ENCODE peak calls at places on chromosomes 3 and 15, in ten cellular contexts. D, Y, U, E, B, R, A, F, J and Q are unnamed samples.

GRCh38 chr15:76239786-76240185 is 71.5 kb downstream of the ETFA start:
- DNase-seq in D (no peak), J (no peak), A (no peak), R (no peak), B (no peak), U (no peak), F (no peak), Y (no peak), E (no peak), Q (no peak)

GRCh38 chr3:85835857-85836470 is 877.2 kb downstream of the CADM2 start:
- DNase-seq in Y (no peak), U (no peak), D (no peak), F (no peak), R (no peak), E (no peak), J (no peak), B (peak; percentile 12), A (no peak), Q (no peak)

GRCh38 chr3:149195221-149195620 is 26.4 kb downstream of the CP start:
- DNase-seq in E (no peak), A (no peak), B (no peak), J (no peak), F (no peak), D (no peak), Y (no peak), R (no peak), U (no peak), Q (no peak)

GRCh38 chr15:88012233-88012632 is 244.3 kb downstream of the NTRK3 start:
- DNase-seq in U (no peak), Y (no peak), F (no peak), D (no peak), J (no peak), B (no peak), E (no peak), A (no peak), R (no peak), Q (no peak)

GRCh38 chr3:159928071-159928491 is 60.6 kb upstream of the IL12A start:
- DNase-seq in F (no peak), Y (peak; percentile 81), R (peak; percentile 56), D (peak; percentile 11), J (no peak), A (no peak), U (no peak), B (no peak), E (no peak), Q (no peak)

GRCh38 chr3:3586843-3587626 is 212.2 kb upstream of the LRRN1 start:
- DNase-seq in D (no peak), Y (no peak), E (no peak), A (no peak), R (no peak), B (no peak), F (no peak), J (no peak), U (no peak), Q (no peak)

GRCh38 chr3:112111785-112112402 is 21.2 kb downstream of the GCSAM start:
- DNase-seq in R (peak; percentile 68), F (no peak), B (peak; percentile 66), A (peak; percentile 93), D (peak; percentile 82), E (peak; percentile 78), Y (no peak), J (peak; percentile 96), U (peak; percentile 56), Q (peak; percentile 23)

GRCh38 chr3:28575100-28575747 is 226.6 kb upstream of the AZI2 start:
- DNase-seq in A (no peak), F (no peak), U (no peak), Y (no peak), R (no peak), D (peak; percentile 4), E (no peak), J (no peak), B (peak; percentile 47), Q (no peak)

GRCh38 chr3:47057212-47057671 is 77.8 kb downstream of the NBEAL2 start:
- DNase-seq in A (peak; percentile 10), Y (no peak), E (no peak), U (no peak), B (no peak), F (no peak), J (no peak), D (no peak), R (peak; percentile 48), Q (no peak)

GRCh38 chr3:28053759-28054158 is 187.7 kb upstream of the CMC1 start:
- DNase-seq in Y (no peak), B (no peak), E (no peak), A (no peak), J (no peak), D (peak; percentile 88), R (peak; percentile 73), U (no peak), F (no peak), Q (no peak)

GRCh38 chr3:177525987-177526712 is 328.9 kb upstream of the TBL1XR1 start:
- DNase-seq in F (no peak), R (peak; percentile 88), B (no peak), Y (no peak), A (no peak), D (no peak), J (no peak), E (no peak), U (no peak), Q (no peak)

GRCh38 chr3:167125612-167126407 is 254.3 kb downstream of the ZBBX start:
- DNase-seq in E (no peak), D (no peak), U (no peak), B (no peak), F (no peak), A (no peak), R (no peak), Y (no peak), J (no peak), Q (no peak)

GRCh38 chr3:104564045-104564643 is 802.6 kb upstream of the ALCAM start:
- DNase-seq in D (peak; percentile 39), B (peak; percentile 68), J (peak; percentile 56), U (peak; percentile 51), A (peak; percentile 17), Y (no peak), R (peak; percentile 56), F (no peak), E (no peak), Q (no peak)

DNA sequence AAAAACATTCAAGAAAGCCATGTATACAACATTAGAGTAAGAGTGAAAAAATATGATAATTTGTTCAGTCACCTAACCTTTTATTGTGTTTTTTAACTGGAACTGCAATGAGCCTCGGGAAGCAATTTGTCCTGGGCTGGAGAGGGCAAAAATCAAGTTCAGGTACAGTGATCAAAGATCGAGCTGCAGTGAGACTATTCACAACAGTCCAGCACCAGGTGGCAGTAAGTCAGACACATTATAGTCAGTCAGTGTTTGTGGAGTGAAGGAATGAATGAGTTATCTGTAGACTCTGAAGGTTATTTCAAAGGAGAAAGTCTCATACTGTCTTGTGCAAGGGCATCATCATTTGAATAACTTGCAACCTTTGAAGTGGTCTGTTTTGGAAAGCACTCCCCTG is 116.6 kb downstream of the CHDH start:
- DNase-seq in U (no peak), A (peak; percentile 37), B (no peak), Y (no peak), J (peak; percentile 16), F (no peak), R (peak; percentile 4), D (peak; percentile 18), E (no peak), Q (no peak)
- TF ChIP-seq CTCF in U (peak; percentile 3), A (peak; percentile 15), B (no peak), Y (no peak), J (peak; percentile 48), F (no peak), R (peak; percentile 35), D (no peak), E (no peak), Q (no peak)

GRCh38 chr15:57861039-57861638 is 154.6 kb downstream of the POLR2M start:
- DNase-seq in Y (peak; percentile 55), U (peak; percentile 39), F (no peak), R (peak; percentile 66), E (peak; percentile 36), A (peak; percentile 75), D (peak; percentile 75), J (peak; percentile 52), B (peak; percentile 46), Q (no peak)
- TF ChIP-seq CTCF in Y (peak; percentile 83), U (peak; percentile 86), F (peak; percentile 70), R (peak; percentile 89), E (peak; percentile 75), A (peak; percentile 66), D (peak; percentile 69), J (peak; percentile 98), B (peak; percentile 88), Q (peak; percentile 96)

GRCh38 chr3:13300546-13301294 is 119.4 kb downstream of the NUP210 start:
- DNase-seq in E (no peak), F (no peak), B (no peak), A (no peak), J (no peak), Y (no peak), D (no peak), R (no peak), U (no peak), Q (no peak)
- TF ChIP-seq CTCF in E (no peak), F (no peak), B (no peak), A (no peak), J (no peak), Y (no peak), D (no peak), R (no peak), U (no peak), Q (no peak)

GRCh38 chr3:136952292-136952691 is 5.5 kb upstream of the IL20RB start:
- DNase-seq in Y (no peak), E (no peak), U (no peak), B (no peak), J (no peak), A (no peak), F (no peak), D (no peak), R (peak; percentile 54), Q (no peak)

GRCh38 chr3:136947477-136947876 is 10.3 kb upstream of the IL20RB start:
- DNase-seq in U (no peak), Y (no peak), D (no peak), B (no peak), R (no peak), J (no peak), E (no peak), A (no peak), F (no peak), Q (no peak)

GRCh38 chr3:136949146-136949545 is 8.6 kb upstream of the IL20RB start:
- DNase-seq in U (no peak), R (no peak), Y (no peak), B (no peak), D (no peak), F (no peak), A (no peak), E (no peak), J (peak; percentile 16), Q (no peak)

GRCh38 chr3:136950583-136950982 is 7.2 kb upstream of the IL20RB start:
- DNase-seq in B (no peak), U (no peak), F (no peak), D (no peak), Y (no peak), J (no peak), A (no peak), R (no peak), E (no peak), Q (no peak)

GRCh38 chr3:136949708-136950107 is 8.1 kb upstream of the IL20RB start:
- DNase-seq in J (peak; percentile 19), U (no peak), A (no peak), D (no peak), F (no peak), Y (no peak), R (peak; percentile 39), E (no peak), B (no peak), Q (no peak)
- TF ChIP-seq CTCF in J (peak; percentile 71), U (peak; percentile 16), A (no peak), D (peak; percentile 12), F (peak; percentile 29), Y (no peak), R (peak; percentile 43), E (no peak), B (peak; percentile 12), Q (peak; percentile 13)